ENCODE peak calls at places on chromosome 22, in five cellular contexts. J is HepG2, Y is A549, O is GM12878, I is K562. V is an unnamed sample.

GRCh38 chr22:46936378-46936916 is 174.0 kb downstream of the TBC1D22A start:
- DNase-seq in Y (no peak), J (peak), I (no peak), O (no peak), V (no peak)

GRCh38 chr22:42231929-42232328 is 38.5 kb downstream of the TCF20 start:
- DNase-seq in J (no peak), Y (no peak), I (no peak), O (no peak), V (no peak)

GRCh38 chr22:48968201-48968959 is 859.3 kb downstream of the BRD1 start:
- DNase-seq in I (no peak), O (no peak), J (peak), Y (no peak), V (no peak)

GRCh38 chr22:22931557-22932270 is 44.1 kb downstream of the IGLL5 start:
- DNase-seq in O (peak), I (no peak), Y (no peak), J (no peak), V (no peak)

GRCh38 chr22:30635273-30636225 is at the start of gene SLC35E4:
- DNase-seq in O (peak), Y (peak), J (peak), I (peak), V (peak)

GRCh38 chr22:46487318-46487717 is 50.1 kb downstream of the CELSR1 start:
- DNase-seq in O (no peak), J (no peak), Y (no peak), I (no peak), V (peak)

GRCh38 chr22:31121403-31121802 is 1.4 kb upstream of the INPP5J start:
- DNase-seq in Y (no peak), J (no peak), I (no peak), O (no peak), V (no peak)

GRCh38 chr22:23112472-23113012 is 29.2 kb downstream of the RSPH14 start:
- DNase-seq in O (no peak), I (no peak), J (no peak), Y (no peak), V (no peak)

GRCh38 chr22:31449521-31449920 is 40.1 kb downstream of the EIF4ENIF1 start:
- DNase-seq in J (no peak), Y (no peak), I (no peak), O (no peak), V (no peak)

GRCh38 chr22:42946551-42947198 is 68.3 kb downstream of the PACSIN2 start:
- DNase-seq in O (no peak), I (no peak), J (no peak), Y (no peak), V (no peak)

GRCh38 chr22:46452195-46453005 is 85.0 kb downstream of the CELSR1 start:
- DNase-seq in Y (no peak), O (no peak), I (no peak), J (no peak), V (no peak)

GRCh38 chr22:16603448-16603768 is 10.8 kb upstream of the CCT8L2 start:
- DNase-seq in O (no peak), I (peak), J (no peak), Y (no peak), V (no peak)

GRCh38 chr22:34880667-34881066 is 185.3 kb upstream of the ISX start:
- DNase-seq in I (no peak), Y (no peak), O (no peak), J (no peak), V (no peak)

GRCh38 chr22:30837531-30837930 is 131.0 kb downstream of the MORC2 start:
- DNase-seq in J (no peak), I (no peak), O (no peak), Y (no peak), V (no peak)

GRCh38 chr22:46734830-46735453 is 3.1 kb downstream of the CERK start:
- DNase-seq in I (no peak), Y (no peak), J (no peak), O (peak), V (no peak)

GRCh38 chr22:49915610-49916009 is 2.6 kb downstream of the ALG12 start:
- DNase-seq in J (no peak), O (no peak), Y (no peak), I (no peak), V (no peak)

GRCh38 chr22:22400099-22400498 is 108.4 kb downstream of the ZNF280B start:
- DNase-seq in J (no peak), O (no peak), Y (no peak), I (no peak), V (no peak)

GRCh38 chr22:47192651-47193437 is 430.4 kb downstream of the TBC1D22A start:
- DNase-seq in J (no peak), O (no peak), I (peak), Y (peak), V (no peak)

GRCh38 chr22:32794449-32795213 is 6.9 kb upstream of the TIMP3 start:
- DNase-seq in Y (no peak), I (no peak), O (no peak), J (peak), V (no peak)

GRCh38 chr22:29820941-29821789 is 16.9 kb downstream of the ASCC2 start:
- DNase-seq in J (peak), O (peak), I (peak), Y (peak), V (peak)

GRCh38 chr22:39214383-39215069 is 30.3 kb downstream of the PDGFB start:
- DNase-seq in Y (peak), J (peak), I (no peak), O (no peak), V (no peak)

GRCh38 chr22:17098379-17098819 is 13.6 kb downstream of the IL17RA start:
- DNase-seq in I (peak), O (no peak), J (no peak), Y (no peak), V (no peak)

GRCh38 chr22:22479999-22480532 is 28.5 kb downstream of the ZNF280B start:
- DNase-seq in J (no peak), Y (no peak), I (no peak), O (no peak), V (no peak)

GRCh38 chr22:35589071-35589735 is 27.9 kb downstream of the MB start:
- DNase-seq in Y (peak), I (peak), J (no peak), O (no peak), V (no peak)

GRCh38 chr22:48097723-48098122 is 1335.3 kb downstream of the TBC1D22A start:
- DNase-seq in Y (no peak), J (no peak), I (no peak), O (no peak), V (no peak)

GRCh38 chr22:17213976-17214375 is 5.3 kb downstream of the ADA2 start:
- DNase-seq in J (peak), I (peak), O (no peak), Y (no peak), V (no peak)

GRCh38 chr22:49330421-49331222 is 497.1 kb downstream of the BRD1 start:
- DNase-seq in J (no peak), Y (no peak), O (no peak), I (no peak), V (no peak)

GRCh38 chr22:30855677-30856518 is 112.7 kb downstream of the MORC2 start:
- DNase-seq in O (no peak), J (no peak), Y (no peak), I (no peak), V (no peak)

GRCh38 chr22:49923445-49923844 is 5.0 kb downstream of the CRELD2 start:
- DNase-seq in J (no peak), O (no peak), I (no peak), Y (no peak), V (no peak)

GRCh38 chr22:49506010-49506400 is 321.7 kb downstream of the BRD1 start:
- DNase-seq in I (no peak), Y (no peak), J (no peak), O (no peak), V (no peak)

GRCh38 chr22:50014655-50015401 is 2.3 kb upstream of the IL17REL start:
- DNase-seq in J (no peak), O (no peak), I (no peak), Y (no peak), V (peak)

GRCh38 chr22:36828815-36829214 is 12.0 kb upstream of the PVALB start:
- DNase-seq in Y (no peak), I (peak), O (no peak), J (no peak), V (no peak)

DNA sequence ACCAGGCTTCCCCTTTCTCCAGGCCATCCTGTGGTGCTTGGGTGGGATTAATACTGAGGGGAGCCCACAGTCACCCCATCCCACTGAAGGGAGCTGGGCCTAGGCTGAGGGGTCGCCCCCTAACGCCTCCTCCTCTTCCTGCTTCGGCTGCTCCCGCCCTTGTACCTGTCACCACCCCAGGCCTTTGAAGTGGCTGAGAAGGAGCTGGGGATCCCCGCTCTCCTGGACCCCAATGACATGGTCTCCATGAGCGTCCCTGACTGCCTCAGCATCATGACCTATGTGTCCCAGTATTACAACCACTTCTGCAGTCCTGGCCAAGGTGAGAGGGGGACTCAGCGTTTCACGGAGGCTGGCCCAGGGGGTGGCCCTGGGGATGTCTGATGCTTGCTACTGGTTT is 6.1 kb downstream of the MICALL1 start:
- DNase-seq in Y (no peak), I (no peak), O (no peak), J (no peak), V (no peak)
- TF ChIP-seq RAD21 in Y (no peak), I (no peak), O (no peak), J (no peak), V (no peak)

DNA sequence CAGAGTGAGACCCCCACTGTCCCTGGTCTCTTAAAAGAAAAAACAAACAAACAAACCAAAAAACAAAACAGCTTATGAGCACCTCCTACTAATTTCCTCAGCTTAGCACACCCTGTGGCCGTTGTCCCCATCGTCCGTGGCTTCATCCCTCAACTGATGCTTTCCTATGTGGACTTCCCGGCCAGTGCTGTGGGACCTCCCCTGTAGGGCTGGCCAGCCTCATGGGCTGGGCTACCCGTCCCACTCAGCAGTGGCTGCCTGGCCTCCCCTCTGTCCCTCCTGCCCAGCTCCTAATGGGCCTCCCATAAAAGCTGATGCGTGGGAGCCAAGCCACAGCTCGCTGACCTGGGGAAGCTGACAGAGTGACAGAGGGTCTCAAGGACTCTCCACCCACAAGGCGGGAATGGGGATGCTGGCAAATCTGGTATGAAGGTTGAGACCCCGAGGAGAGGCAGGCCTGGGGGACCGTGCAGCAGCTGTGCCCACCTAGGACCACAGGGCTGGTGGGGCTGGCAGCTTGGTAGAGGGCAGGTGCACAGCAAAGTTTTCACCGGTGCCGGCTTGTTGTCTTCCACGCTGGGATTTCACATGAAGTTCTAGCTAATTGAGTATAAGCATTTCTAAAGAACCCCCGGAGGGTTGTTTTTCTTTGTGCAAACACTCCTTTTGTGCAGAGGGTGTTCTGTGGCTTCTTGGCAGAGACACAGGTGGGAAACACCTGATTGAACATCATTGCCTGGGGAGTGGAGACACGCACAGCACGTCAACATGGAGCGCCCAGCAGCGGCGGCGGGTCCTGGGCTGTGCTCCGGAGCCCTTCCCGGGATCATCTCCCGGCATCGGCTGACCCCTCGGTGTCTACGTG is 23.2 kb downstream of the TBX1 start:
- DNase-seq in I (no peak), J (no peak), O (no peak), Y (no peak), V (no peak)
- TF ChIP-seq REST in I (no peak), J (no peak), O (no peak), Y (no peak), V (no peak)

GRCh38 chr22:28771195-28771791 is 1.2 kb upstream of the CCDC117 start:
- DNase-seq in O (no peak), J (peak), Y (no peak), I (no peak), V (no peak)
- TF ChIP-seq USF2 in O (no peak), J (no peak), Y (no peak), I (no peak), V (no peak)

GRCh38 chr22:40213478-40213877 is 35.8 kb downstream of the TNRC6B start:
- DNase-seq in Y (no peak), I (no peak), O (no peak), J (no peak), V (peak)

GRCh38 chr22:40218152-40218551 is 40.4 kb downstream of the TNRC6B start:
- DNase-seq in O (no peak), Y (no peak), J (no peak), I (no peak), V (no peak)

GRCh38 chr22:40215266-40215665 is 37.5 kb downstream of the TNRC6B start:
- DNase-seq in Y (no peak), I (no peak), O (no peak), J (no peak), V (no peak)

GRCh38 chr22:40218723-40219294 is 41.1 kb downstream of the TNRC6B start:
- DNase-seq in J (peak), Y (no peak), I (no peak), O (no peak), V (no peak)

GRCh38 chr22:40216041-40216756 is 38.5 kb downstream of the TNRC6B start:
- DNase-seq in J (no peak), I (no peak), O (peak), Y (no peak), V (no peak)
- TF ChIP-seq RAD21 in J (no peak), I (no peak), O (no peak), Y (no peak), V (no peak)

GRCh38 chr22:24582111-24582814 is 10.6 kb downstream of the LRRC75B start:
- DNase-seq in J (no peak), Y (no peak), I (no peak), O (no peak), V (no peak)

GRCh38 chr22:24579242-24579569 is 13.7 kb downstream of the LRRC75B start:
- DNase-seq in O (no peak), Y (no peak), I (no peak), J (no peak), V (no peak)

GRCh38 chr22:24576793-24577192 is 16.1 kb downstream of the LRRC75B start:
- DNase-seq in I (no peak), O (no peak), J (no peak), Y (no peak), V (no peak)

GRCh38 chr22:24580276-24580675 is 12.6 kb downstream of the LRRC75B start:
- DNase-seq in I (no peak), J (no peak), O (no peak), Y (no peak), V (no peak)

DNA sequence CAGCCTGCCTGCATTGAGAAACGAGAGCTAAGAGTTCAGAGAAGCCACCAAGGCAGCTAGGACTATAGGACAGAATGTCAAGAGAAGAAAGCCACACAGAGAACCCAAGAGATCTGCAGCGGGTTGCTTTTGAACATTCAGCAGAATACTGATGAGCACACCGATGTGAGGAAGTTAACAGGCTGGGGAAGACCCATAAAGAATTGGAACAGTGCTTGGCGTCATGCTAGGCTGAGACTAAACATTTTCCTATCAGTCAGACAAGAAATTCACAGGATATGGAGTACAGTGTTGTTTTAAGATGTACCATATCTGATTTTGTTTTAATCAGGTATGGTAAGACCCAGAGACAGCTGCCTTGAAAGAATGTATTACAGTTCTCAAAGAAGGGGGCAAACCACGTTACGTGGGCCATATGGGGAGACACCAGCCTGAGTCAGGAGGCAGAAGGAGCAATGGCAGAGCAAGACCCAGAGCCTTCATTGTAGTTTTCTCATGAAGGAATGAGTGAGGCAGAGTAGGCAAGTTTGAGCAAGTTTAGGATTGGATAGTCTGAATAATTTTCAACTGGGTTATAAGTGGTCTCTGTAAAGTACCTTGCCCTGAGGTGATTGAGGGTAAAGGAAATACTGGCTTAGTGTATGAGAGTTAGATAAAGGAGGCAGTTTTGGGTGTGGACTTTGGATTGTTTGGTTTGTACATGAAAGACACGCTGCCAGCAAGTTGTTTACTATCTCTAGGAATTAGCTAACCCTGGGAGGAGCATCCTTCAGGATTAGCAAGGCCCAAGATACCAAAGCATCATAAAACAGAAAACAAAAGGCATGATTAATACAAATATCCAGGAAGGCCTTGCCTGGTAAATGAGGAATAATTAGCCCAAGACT is 14.3 kb downstream of the LRRC75B start:
- DNase-seq in J (peak), I (no peak), Y (no peak), O (no peak), V (no peak)
- TF ChIP-seq REST in J (peak), I (no peak), Y (no peak), O (no peak), V (no peak)

GRCh38 chr22:26942301-26942927 is 285.0 kb downstream of the MIAT start:
- DNase-seq in Y (no peak), I (no peak), O (no peak), J (no peak), V (peak)
- TF ChIP-seq USF2 in Y (no peak), I (no peak), O (no peak), J (no peak), V (no peak)

GRCh38 chr22:19886605-19887250 is 32.1 kb upstream of the GNB1L start:
- DNase-seq in I (no peak), J (no peak), O (no peak), Y (no peak), V (no peak)
- TF ChIP-seq RAD21 in I (no peak), J (no peak), O (no peak), Y (no peak), V (no peak)

GRCh38 chr22:19110064-19110458 is 12.2 kb downstream of the DGCR2 start:
- DNase-seq in J (no peak), Y (no peak), O (no peak), I (peak), V (no peak)

GRCh38 chr22:19111584-19111983 is 10.6 kb downstream of the DGCR2 start:
- DNase-seq in O (no peak), Y (no peak), I (no peak), J (no peak), V (no peak)

GRCh38 chr22:19109198-19110063 is 12.8 kb downstream of the DGCR2 start:
- DNase-seq in I (peak), J (peak), Y (no peak), O (peak), V (no peak)

GRCh38 chr22:19113429-19113828 is 8.8 kb downstream of the DGCR2 start:
- DNase-seq in I (no peak), O (no peak), Y (no peak), J (no peak), V (no peak)

GRCh38 chr22:19111140-19111539 is 11.1 kb downstream of the DGCR2 start:
- DNase-seq in J (no peak), Y (no peak), O (no peak), I (no peak), V (no peak)
- TF ChIP-seq REST in J (no peak), Y (no peak), O (no peak), I (no peak), V (no peak)

GRCh38 chr22:45221201-45221600 is 19.5 kb downstream of the KIAA0930 start:
- DNase-seq in Y (no peak), J (no peak), O (no peak), I (no peak), V (no peak)

GRCh38 chr22:45224331-45224730 is 16.4 kb downstream of the KIAA0930 start:
- DNase-seq in Y (no peak), O (no peak), I (no peak), J (no peak), V (no peak)

GRCh38 chr22:45225732-45226560 is 14.7 kb downstream of the KIAA0930 start:
- DNase-seq in O (no peak), I (no peak), Y (no peak), J (peak), V (no peak)

GRCh38 chr22:45224988-45225731 is 15.5 kb downstream of the KIAA0930 start:
- DNase-seq in I (no peak), J (no peak), O (no peak), Y (no peak), V (no peak)

GRCh38 chr22:45223304-45224117 is 17.2 kb downstream of the KIAA0930 start:
- DNase-seq in J (no peak), I (peak), O (no peak), Y (no peak), V (no peak)
- TF ChIP-seq USF2 in J (no peak), I (peak), O (no peak), Y (no peak), V (no peak)

DNA sequence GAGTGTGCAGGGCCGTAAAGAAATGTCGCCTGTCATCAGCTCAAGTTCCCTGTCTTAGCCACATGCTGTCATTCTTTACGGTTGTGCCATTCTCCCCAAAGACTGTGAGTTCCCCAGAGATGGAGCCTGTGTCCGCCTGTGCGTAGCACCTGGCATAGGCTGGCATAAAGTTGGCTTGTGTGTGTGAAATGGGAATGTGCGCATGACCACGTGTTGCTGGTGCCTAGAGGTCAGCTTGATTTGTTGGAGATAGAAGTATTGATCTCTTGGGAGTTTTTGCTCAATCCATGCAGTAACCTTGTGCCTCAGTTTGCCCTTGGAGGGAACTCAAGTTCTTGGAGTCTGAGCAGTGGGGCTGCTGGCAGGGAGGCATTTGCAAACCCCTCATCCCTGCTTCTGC is 9.4 kb downstream of the CHADL start:
- DNase-seq in I (no peak), O (no peak), J (no peak), Y (no peak), V (no peak)
- TF ChIP-seq RAD21 in I (no peak), O (no peak), J (no peak), Y (no peak), V (no peak)

V was measured in SK-N-SH.